ENCODE peak calls at places on chromosome 14, in seven cellular contexts. I is mucosa of descending colon, G is heart left ventricle, V is stomach, A is left ventricle myocardium inferior, S is ovary, L is neural progenitor cell. Q is an unnamed sample.

GRCh38 chr14:77980475-77981321 is 180.8 kb downstream of the ADCK1 start:
- DNase-seq in I (peak), G (no peak), V (peak), A (no peak), S (no peak), L (peak), Q (peak)

GRCh38 chr14:86038401-86038985 is 508.5 kb downstream of the FLRT2 start:
- DNase-seq in I (peak), G (no peak), V (peak), A (no peak), S (no peak), L (peak), Q (peak)

GRCh38 chr14:71235865-71236264 is 328.6 kb downstream of the PCNX1 start:
- DNase-seq in I (no peak), G (peak), V (no peak), A (peak), S (no peak), L (peak), Q (peak)

GRCh38 chr14:55701638-55702037 is 121.6 kb downstream of the KTN1 start:
- DNase-seq in I (no peak), G (no peak), V (no peak), A (no peak), S (no peak), L (no peak), Q (no peak)

GRCh38 chr14:102825307-102826095 is 48.3 kb downstream of the TRAF3 start:
- DNase-seq in I (no peak), G (no peak), V (no peak), A (no peak), S (no peak), L (no peak), Q (no peak)

GRCh38 chr14:80206351-80206750 is 5.0 kb downstream of the DIO2 start:
- DNase-seq in I (no peak), G (no peak), V (no peak), A (no peak), S (no peak), L (no peak), Q (no peak)

GRCh38 chr14:89669209-89669608 is 252.2 kb upstream of the FOXN3 start:
- DNase-seq in I (no peak), G (peak), V (no peak), A (peak), S (no peak), L (no peak), Q (no peak)

GRCh38 chr14:30558362-30558674 is 640 bp upstream of the G2E3 start:
- DNase-seq in I (no peak), G (no peak), V (no peak), A (no peak), S (no peak), L (no peak), Q (no peak)

GRCh38 chr14:85218982-85219381 is 311.0 kb upstream of the FLRT2 start:
- DNase-seq in I (no peak), G (no peak), V (no peak), A (no peak), S (no peak), L (no peak), Q (no peak)

GRCh38 chr14:58730793-58731464 is 93.2 kb downstream of the DACT1 start:
- DNase-seq in I (no peak), G (no peak), V (no peak), A (no peak), S (no peak), L (no peak), Q (no peak)
- H3K4me3 ChIP-seq in I (no peak), G (no peak), V (no peak), A (no peak), S (no peak), L (no peak), Q (no peak)

DNA sequence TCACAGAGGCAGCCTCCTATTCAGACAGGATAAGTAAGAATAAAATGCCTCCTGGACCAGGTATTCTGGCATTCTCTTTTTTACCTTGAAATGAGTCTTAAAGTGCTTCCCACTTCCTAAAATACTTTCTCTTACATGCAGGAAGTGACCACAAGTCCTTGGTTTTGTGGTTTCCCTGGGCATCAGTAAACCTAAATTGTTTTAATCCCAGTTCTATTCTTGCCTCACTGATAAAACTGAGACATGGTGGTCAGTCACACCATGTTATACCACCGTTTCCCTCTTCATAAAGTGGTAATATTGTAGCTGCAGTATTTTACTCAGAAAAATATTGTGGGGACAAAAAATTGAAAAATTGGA is 1.2 kb upstream of the SALL2 start:
- DNase-seq in I (no peak), G (no peak), V (no peak), A (no peak), S (no peak), L (no peak), Q (no peak)
- H3K4me3 ChIP-seq in I (no peak), G (no peak), V (peak), A (no peak), S (no peak), L (peak), Q (no peak)

GRCh38 chr14:52235866-52236510 is 31.5 kb upstream of the PTGDR start:
- DNase-seq in I (no peak), G (no peak), V (no peak), A (no peak), S (no peak), L (peak), Q (no peak)

GRCh38 chr14:52238682-52239081 is 28.8 kb upstream of the PTGDR start:
- DNase-seq in I (no peak), G (no peak), V (no peak), A (no peak), S (no peak), L (no peak), Q (no peak)

GRCh38 chr14:52233693-52234092 is 33.8 kb upstream of the PTGDR start:
- DNase-seq in I (no peak), G (no peak), V (no peak), A (no peak), S (no peak), L (no peak), Q (no peak)

GRCh38 chr14:52240623-52241022 is 26.9 kb upstream of the PTGDR start:
- DNase-seq in I (no peak), G (no peak), V (no peak), A (no peak), S (no peak), L (no peak), Q (no peak)

GRCh38 chr14:52235434-52235833 is 32.1 kb upstream of the PTGDR start:
- DNase-seq in I (no peak), G (no peak), V (no peak), A (no peak), S (no peak), L (no peak), Q (no peak)
- H3K4me3 ChIP-seq in I (no peak), G (no peak), V (no peak), A (no peak), S (no peak), L (no peak), Q (no peak)

DNA sequence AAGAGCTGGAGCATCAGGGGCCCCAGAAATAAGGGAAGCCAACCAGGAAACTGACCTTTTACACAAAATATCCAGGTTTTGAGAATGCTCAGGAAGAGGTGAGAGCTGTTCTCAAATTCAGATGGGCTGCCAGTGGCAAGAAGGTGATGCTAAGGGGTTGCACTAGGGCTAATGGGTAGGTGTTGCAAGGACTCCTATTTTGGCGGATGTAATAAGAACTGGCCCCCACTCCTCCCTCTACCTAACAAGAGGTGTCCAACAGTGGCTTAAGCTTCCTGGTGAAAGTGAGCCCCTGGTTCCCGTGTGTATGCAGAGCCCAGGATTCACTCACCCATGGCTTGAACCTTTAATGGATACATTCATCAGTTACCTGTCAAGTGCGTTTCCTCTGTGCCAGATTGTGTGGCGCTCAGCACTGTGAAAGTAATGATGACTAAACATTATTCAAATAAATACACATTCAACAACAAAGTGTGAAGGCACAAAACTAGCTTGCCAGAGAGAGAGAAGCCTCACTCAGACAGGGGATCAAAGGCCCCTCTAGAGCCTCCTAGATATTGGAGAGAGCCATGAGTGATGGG is 705 bp upstream of the CHGA start:
- DNase-seq in I (no peak), G (no peak), V (no peak), A (no peak), S (no peak), L (no peak), Q (peak)
- H3K4me3 ChIP-seq in I (no peak), G (no peak), V (no peak), A (no peak), S (no peak), L (peak), Q (peak)

GRCh38 chr14:104137297-104138097 is 890 bp upstream of the KIF26A start:
- DNase-seq in I (peak), G (peak), V (peak), A (peak), S (peak), L (peak), Q (peak)
- H3K4me3 ChIP-seq in I (no peak), G (peak), V (peak), A (peak), S (peak), L (peak), Q (peak)

GRCh38 chr14:45251912-45252311 is 1.1 kb downstream of the MIS18BP1 start:
- DNase-seq in I (peak), G (no peak), V (no peak), A (no peak), S (no peak), L (peak), Q (no peak)
- H3K4me3 ChIP-seq in I (peak), G (peak), V (peak), A (peak), S (peak), L (peak), Q (peak)

GRCh38 chr14:74952195-74952665 is 3.2 kb downstream of the PGF start:
- DNase-seq in I (no peak), G (no peak), V (no peak), A (no peak), S (no peak), L (no peak), Q (no peak)

GRCh38 chr14:74953686-74954085 is 1.7 kb downstream of the PGF start:
- DNase-seq in I (no peak), G (no peak), V (no peak), A (no peak), S (no peak), L (no peak), Q (no peak)

GRCh38 chr14:74954232-74954946 is 1.0 kb downstream of the PGF start:
- DNase-seq in I (no peak), G (no peak), V (no peak), A (no peak), S (no peak), L (peak), Q (peak)

GRCh38 chr14:74951443-74952194 is 3.8 kb downstream of the PGF start:
- DNase-seq in I (no peak), G (no peak), V (no peak), A (no peak), S (no peak), L (no peak), Q (peak)

DNA sequence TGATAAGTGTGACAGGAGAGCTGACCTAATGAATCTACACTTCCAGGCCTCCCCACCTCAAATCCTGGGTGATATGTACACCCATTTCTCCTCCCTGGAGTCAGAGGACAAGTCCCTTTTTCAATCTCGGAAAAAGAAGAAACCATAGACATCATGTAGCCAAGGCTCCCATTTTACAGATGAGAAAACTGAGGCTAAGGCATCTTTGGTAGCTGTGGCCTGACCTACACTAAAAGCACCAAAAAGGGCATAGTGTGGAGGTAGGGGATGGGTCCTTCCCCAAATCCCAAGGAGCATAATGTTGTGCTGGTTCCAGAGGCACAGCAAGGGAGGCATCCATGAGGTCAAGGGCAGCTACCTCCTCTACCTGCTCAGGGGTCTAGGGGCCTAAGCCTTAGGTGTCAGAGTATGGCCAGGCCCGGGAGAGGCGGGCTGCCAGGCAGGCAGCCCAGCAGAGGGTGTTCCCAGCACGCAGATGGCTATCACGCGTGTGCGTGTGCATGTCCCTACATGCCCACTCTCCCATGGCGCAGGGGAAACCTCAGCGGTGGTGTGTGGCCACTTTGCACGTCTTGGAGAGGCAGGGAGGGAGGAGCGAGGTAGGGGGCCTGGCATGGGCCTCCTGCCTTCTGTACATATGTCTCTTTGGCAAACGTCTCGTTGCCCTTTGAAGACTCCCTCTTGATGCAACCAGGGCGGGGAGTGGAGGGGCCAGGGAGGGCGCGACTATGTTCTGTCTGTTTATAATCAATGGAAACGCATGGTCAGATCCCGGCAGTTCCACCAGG is 2.5 kb downstream of the PGF start:
- DNase-seq in I (no peak), G (no peak), V (no peak), A (no peak), S (no peak), L (no peak), Q (no peak)
- H3K4me3 ChIP-seq in I (no peak), G (peak), V (no peak), A (peak), S (no peak), L (no peak), Q (no peak)

GRCh38 chr14:74514471-74514932 is 20.9 kb downstream of the ISCA2 start:
- DNase-seq in I (peak), G (peak), V (no peak), A (no peak), S (no peak), L (no peak), Q (peak)
- H3K4me3 ChIP-seq in I (no peak), G (no peak), V (peak), A (no peak), S (no peak), L (no peak), Q (no peak)

GRCh38 chr14:105885561-105886320 is 359.4 kb downstream of the TMEM121 start:
- DNase-seq in I (no peak), G (peak), V (peak), A (peak), S (peak), L (no peak), Q (no peak)
- H3K4me3 ChIP-seq in I (no peak), G (no peak), V (no peak), A (no peak), S (no peak), L (no peak), Q (no peak)